ENCODE peak calls at places on chromosomes 4 and X, in ten cellular contexts. U is astrocyte of the spinal cord, T is fibroblast of the aortic adventitia, S is cardiac fibroblast, F is heart left ventricle, M is nephron progenitor cell, X is right lobe of liver, P is NB4, C is Panc1, N is cardiac muscle cell. E is an unnamed sample.
A peak's percentile ranks its signal among the peaks of the same experiment; 100 is the strongest.

GRCh38 chr4:1321486-1321885 is 25.5 kb upstream of the UVSSA start:
- DNase-seq in P (no peak), T (no peak), X (peak; percentile 44), S (no peak), F (no peak), N (no peak), U (no peak), M (no peak), C (no peak), E (no peak)

GRCh38 chr4:151409470-151410313 is 716 bp downstream of the FHIP1A start:
- DNase-seq in S (peak; percentile 22), M (peak; percentile 66), C (no peak), T (no peak), U (peak; percentile 8), F (peak; percentile 24), N (peak; percentile 38), X (peak; percentile 55), P (peak; percentile 57), E (no peak)

GRCh38 chr4:175330652-175331051 is 412.5 kb downstream of the ADAM29 start:
- DNase-seq in F (no peak), S (peak; percentile 76), U (peak; percentile 61), C (no peak), P (peak; percentile 1), T (peak; percentile 18), M (no peak), N (no peak), X (no peak), E (no peak)

GRCh38 chr4:41507292-41507933 is 30.5 kb upstream of the LIMCH1 start:
- DNase-seq in P (no peak), U (no peak), N (no peak), F (no peak), T (peak; percentile 51), M (no peak), X (no peak), S (peak; percentile 5), C (no peak), E (no peak)

GRCh38 chrX:44974462-44974861 is 101.5 kb downstream of the KDM6A start:
- DNase-seq in X (no peak), C (no peak), F (no peak), U (peak; percentile 32), T (peak; percentile 31), P (no peak), M (no peak), N (no peak), S (peak; percentile 53), E (no peak)

GRCh38 chr4:103718993-103719319 is 829 bp downstream of the TACR3 start:
- DNase-seq in C (no peak), M (peak; percentile 4), T (no peak), S (no peak), N (peak; percentile 2), P (no peak), F (no peak), X (no peak), U (peak; percentile 16), E (no peak)

GRCh38 chrX:84186603-84187358 is 1.2 kb downstream of the RPS6KA6 start:
- DNase-seq in F (no peak), S (no peak), T (no peak), P (no peak), N (no peak), U (no peak), X (no peak), M (peak; percentile 2), C (no peak), E (no peak)

GRCh38 chr4:148822572-148823418 is 380.6 kb upstream of the NR3C2 start:
- DNase-seq in P (no peak), M (no peak), U (no peak), T (no peak), X (no peak), N (no peak), F (no peak), S (no peak), C (no peak), E (no peak)

GRCh38 chrX:152637649-152638442 is at the start of gene GABRQ:
- DNase-seq in F (no peak), C (no peak), N (peak; percentile 72), M (peak; percentile 86), P (peak; percentile 7), U (peak; percentile 55), S (peak; percentile 11), T (peak; percentile 14), X (peak; percentile 56), E (peak; percentile 4)

GRCh38 chrX:154092371-154092770 is 5.1 kb downstream of the MECP2 start:
- DNase-seq in M (no peak), F (no peak), X (no peak), P (peak; percentile 7), T (no peak), S (no peak), N (no peak), C (no peak), U (no peak), E (no peak)

GRCh38 chr4:136302566-136302965 is 1229.7 kb downstream of the PCDH18 start:
- DNase-seq in C (no peak), T (no peak), U (no peak), P (no peak), X (no peak), M (no peak), S (no peak), N (no peak), F (no peak), E (no peak)

GRCh38 chr4:168732714-168733113 is 235.9 kb downstream of the PALLD start:
- DNase-seq in S (no peak), C (no peak), F (no peak), U (no peak), P (no peak), M (no peak), T (no peak), N (no peak), X (no peak), E (no peak)

GRCh38 chr4:104752337-104752736 is 257.6 kb upstream of the CXXC4 start:
- DNase-seq in U (peak; percentile 55), T (peak; percentile 31), N (no peak), M (no peak), F (no peak), S (peak; percentile 2), P (no peak), C (no peak), X (no peak), E (peak; percentile 16)

GRCh38 chr4:139085141-139085540 is 69.6 kb downstream of the NOCT start:
- DNase-seq in F (no peak), U (peak; percentile 29), N (no peak), C (no peak), S (peak; percentile 46), T (peak; percentile 50), P (peak; percentile 34), M (no peak), X (no peak), E (no peak)

GRCh38 chr4:25919676-25920075 is 5.7 kb downstream of the SMIM20 start:
- DNase-seq in X (no peak), F (no peak), P (no peak), N (no peak), T (no peak), M (no peak), S (no peak), C (no peak), U (no peak), E (no peak)

GRCh38 chr4:152160236-152160800 is 375.6 kb downstream of the FBXW7 start:
- DNase-seq in T (no peak), U (no peak), M (no peak), X (no peak), S (no peak), F (no peak), C (no peak), P (no peak), N (no peak), E (no peak)

GRCh38 chr4:165631912-165632311 is 241.1 kb upstream of the TLL1 start:
- DNase-seq in U (no peak), M (no peak), F (no peak), P (no peak), N (no peak), T (no peak), C (no peak), X (no peak), S (no peak), E (no peak)

GRCh38 chrX:37922926-37923325 is 75.6 kb upstream of the DYNLT3 start:
- DNase-seq in P (no peak), C (no peak), U (no peak), T (peak; percentile 4), N (no peak), F (no peak), S (no peak), M (no peak), X (no peak), E (no peak)

GRCh38 chrX:37921758-37922157 is 74.4 kb upstream of the DYNLT3 start:
- DNase-seq in N (no peak), C (no peak), S (peak; percentile 75), F (no peak), T (peak; percentile 31), P (no peak), X (no peak), U (peak; percentile 62), M (no peak), E (peak; percentile 41)

GRCh38 chrX:37926700-37927099 is 79.3 kb upstream of the DYNLT3 start:
- DNase-seq in T (peak; percentile 66), C (no peak), M (no peak), F (no peak), P (peak; percentile 42), S (peak; percentile 61), U (peak; percentile 48), X (no peak), N (peak; percentile 30), E (peak; percentile 19)
- TF ChIP-seq CTCF in T (peak; percentile 55), C (peak; percentile 50), M (peak; percentile 41), F (peak; percentile 49), P (peak; percentile 35), S (peak; percentile 29), U (peak; percentile 40), X (peak; percentile 68), N (peak; percentile 44), E (no peak)

GRCh38 chrX:23559975-23560374 is 107.3 kb upstream of the PRDX4 start:
- DNase-seq in U (no peak), M (no peak), S (no peak), P (no peak), X (no peak), T (no peak), F (no peak), N (no peak), C (no peak), E (no peak)
- TF ChIP-seq CTCF in U (no peak), M (no peak), S (no peak), P (no peak), X (no peak), T (no peak), F (no peak), N (no peak), C (no peak), E (no peak)

DNA sequence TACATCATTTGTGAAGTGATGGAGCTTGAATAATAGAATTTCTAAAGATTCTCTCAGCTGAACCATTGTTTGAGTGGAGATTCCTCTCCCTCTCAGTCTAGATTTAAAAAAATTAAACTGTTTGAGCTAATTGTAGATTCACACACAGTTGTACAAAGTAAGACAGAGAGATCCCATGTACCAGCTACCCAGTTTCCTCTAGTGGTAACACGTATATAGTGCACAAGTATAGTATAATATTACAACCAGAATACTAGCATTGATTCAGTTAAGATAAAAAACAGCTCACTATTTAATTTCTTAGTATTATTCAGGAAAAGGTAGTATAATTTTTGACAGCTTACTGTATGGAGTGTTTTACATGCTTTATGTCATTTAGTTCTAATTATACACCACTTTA is 136.2 kb downstream of the SNCA start:
- DNase-seq in P (no peak), N (no peak), M (no peak), X (no peak), T (no peak), F (no peak), S (no peak), U (no peak), C (no peak), E (no peak)
- TF ChIP-seq CTCF in P (no peak), N (no peak), M (peak; percentile 12), X (no peak), T (no peak), F (no peak), S (no peak), U (no peak), C (no peak), E (no peak)

GRCh38 chrX:129678176-129678880 is 23.6 kb upstream of the APLN start:
- DNase-seq in M (no peak), U (no peak), F (peak; percentile 69), C (no peak), T (no peak), N (no peak), P (peak; percentile 61), S (no peak), X (peak; percentile 56), E (no peak)
- TF ChIP-seq CTCF in M (no peak), U (peak; percentile 12), F (peak; percentile 39), C (peak; percentile 79), T (no peak), N (peak; percentile 24), P (peak; percentile 10), S (no peak), X (peak; percentile 37), E (peak; percentile 11)